ENCODE peak calls at places on chromosome 12, in five cellular contexts. One of them, this sample, is unnamed.

GRCh38 chr12:118520428-118520827 is 144.1 kb downstream of the SUDS3 start:
- DNase-seq in IMR-90: no peak
- DNase-seq in endothelial cell: no peak
- DNase-seq in fibroblast of mammary gland: no peak
- DNase-seq in astrocyte of the spinal cord: no peak
- DNase-seq in this sample: no peak

GRCh38 chr12:54385251-54385914 is 850 bp upstream of the ZNF385A start:
- DNase-seq in IMR-90: no peak
- DNase-seq in endothelial cell: no peak
- DNase-seq in fibroblast of mammary gland: no peak
- DNase-seq in astrocyte of the spinal cord: no peak
- DNase-seq in this sample: no peak

GRCh38 chr12:4450551-4451112 is 5.0 kb upstream of the FGF6 start:
- DNase-seq in IMR-90: no peak
- DNase-seq in endothelial cell: no peak
- DNase-seq in fibroblast of mammary gland: no peak
- DNase-seq in astrocyte of the spinal cord: peak
- DNase-seq in this sample: peak

GRCh38 chr12:26566186-26566585 is 266.8 kb downstream of the ITPR2 start:
- DNase-seq in IMR-90: no peak
- DNase-seq in endothelial cell: no peak
- DNase-seq in fibroblast of mammary gland: no peak
- DNase-seq in astrocyte of the spinal cord: no peak
- DNase-seq in this sample: no peak

GRCh38 chr12:49277466-49277865 is 12.6 kb downstream of the TUBA1C start:
- DNase-seq in IMR-90: no peak
- DNase-seq in endothelial cell: no peak
- DNase-seq in fibroblast of mammary gland: no peak
- DNase-seq in astrocyte of the spinal cord: no peak
- DNase-seq in this sample: no peak

GRCh38 chr12:50050410-50051280 is 6.8 kb upstream of the ASIC1 start:
- DNase-seq in IMR-90: peak
- DNase-seq in endothelial cell: peak
- DNase-seq in fibroblast of mammary gland: peak
- DNase-seq in astrocyte of the spinal cord: peak
- DNase-seq in this sample: peak

GRCh38 chr12:55700255-55701018 is 7.3 kb downstream of the ITGA7 start:
- DNase-seq in IMR-90: peak
- DNase-seq in endothelial cell: no peak
- DNase-seq in fibroblast of mammary gland: no peak
- DNase-seq in astrocyte of the spinal cord: no peak
- DNase-seq in this sample: no peak

GRCh38 chr12:49903700-49904423 is at the start of gene FAIM2:
- DNase-seq in IMR-90: peak
- DNase-seq in endothelial cell: no peak
- DNase-seq in fibroblast of mammary gland: peak
- DNase-seq in astrocyte of the spinal cord: peak
- DNase-seq in this sample: peak

GRCh38 chr12:109987615-109988014 is 8.6 kb downstream of the GIT2 start:
- DNase-seq in IMR-90: peak
- DNase-seq in endothelial cell: no peak
- DNase-seq in fibroblast of mammary gland: no peak
- DNase-seq in astrocyte of the spinal cord: no peak
- DNase-seq in this sample: no peak

GRCh38 chr12:112514926-112515642 is 96.3 kb downstream of the PTPN11 start:
- DNase-seq in IMR-90: no peak
- DNase-seq in endothelial cell: no peak
- DNase-seq in fibroblast of mammary gland: peak
- DNase-seq in astrocyte of the spinal cord: no peak
- DNase-seq in this sample: no peak

GRCh38 chr12:127538325-127538724 is 728.6 kb upstream of the TMEM132C start:
- DNase-seq in IMR-90: no peak
- DNase-seq in endothelial cell: no peak
- DNase-seq in fibroblast of mammary gland: no peak
- DNase-seq in astrocyte of the spinal cord: no peak
- DNase-seq in this sample: no peak

GRCh38 chr12:46209165-46209564 is 59.7 kb downstream of the SLC38A1 start:
- DNase-seq in IMR-90: peak
- DNase-seq in endothelial cell: no peak
- DNase-seq in fibroblast of mammary gland: peak
- DNase-seq in astrocyte of the spinal cord: peak
- DNase-seq in this sample: peak

GRCh38 chr12:45350861-45351260 is 135.0 kb downstream of the ANO6 start:
- DNase-seq in IMR-90: no peak
- DNase-seq in endothelial cell: no peak
- DNase-seq in fibroblast of mammary gland: peak
- DNase-seq in astrocyte of the spinal cord: no peak
- DNase-seq in this sample: no peak

GRCh38 chr12:225012-225411 is 11.1 kb upstream of the SLC6A12 start:
- DNase-seq in IMR-90: no peak
- DNase-seq in endothelial cell: no peak
- DNase-seq in fibroblast of mammary gland: no peak
- DNase-seq in astrocyte of the spinal cord: no peak
- DNase-seq in this sample: no peak

GRCh38 chr12:86660488-86661171 is 404.4 kb upstream of the MGAT4C start:
- DNase-seq in IMR-90: peak
- DNase-seq in endothelial cell: no peak
- DNase-seq in fibroblast of mammary gland: peak
- DNase-seq in astrocyte of the spinal cord: peak
- DNase-seq in this sample: peak

GRCh38 chr12:16669756-16670155 is 63.8 kb upstream of the LMO3 start:
- DNase-seq in IMR-90: no peak
- DNase-seq in endothelial cell: no peak
- DNase-seq in fibroblast of mammary gland: no peak
- DNase-seq in astrocyte of the spinal cord: no peak
- DNase-seq in this sample: no peak

GRCh38 chr12:108798551-108799221 is 58.7 kb downstream of the SSH1 start:
- DNase-seq in IMR-90: peak
- DNase-seq in endothelial cell: no peak
- DNase-seq in fibroblast of mammary gland: peak
- DNase-seq in astrocyte of the spinal cord: peak
- DNase-seq in this sample: peak

GRCh38 chr12:45407188-45407850 is 191.4 kb downstream of the ANO6 start:
- DNase-seq in IMR-90: peak
- DNase-seq in endothelial cell: no peak
- DNase-seq in fibroblast of mammary gland: peak
- DNase-seq in astrocyte of the spinal cord: no peak
- DNase-seq in this sample: peak

GRCh38 chr12:89064780-89065179 is 287.5 kb downstream of the DUSP6 start:
- DNase-seq in IMR-90: peak
- DNase-seq in endothelial cell: no peak
- DNase-seq in fibroblast of mammary gland: peak
- DNase-seq in astrocyte of the spinal cord: peak
- DNase-seq in this sample: no peak

GRCh38 chr12:31317471-31318397 is 8.2 kb downstream of the SINHCAF start:
- DNase-seq in IMR-90: no peak
- DNase-seq in endothelial cell: no peak
- DNase-seq in fibroblast of mammary gland: no peak
- DNase-seq in astrocyte of the spinal cord: peak
- DNase-seq in this sample: peak

GRCh38 chr12:20426191-20426590 is 57.9 kb downstream of the PDE3A start:
- DNase-seq in IMR-90: no peak
- DNase-seq in endothelial cell: no peak
- DNase-seq in fibroblast of mammary gland: peak
- DNase-seq in astrocyte of the spinal cord: no peak
- DNase-seq in this sample: no peak

GRCh38 chr12:8697476-8698131 is at the start of gene RIMKLB:
- DNase-seq in IMR-90: peak
- DNase-seq in endothelial cell: peak
- DNase-seq in fibroblast of mammary gland: peak
- DNase-seq in astrocyte of the spinal cord: peak
- DNase-seq in this sample: peak

DNA sequence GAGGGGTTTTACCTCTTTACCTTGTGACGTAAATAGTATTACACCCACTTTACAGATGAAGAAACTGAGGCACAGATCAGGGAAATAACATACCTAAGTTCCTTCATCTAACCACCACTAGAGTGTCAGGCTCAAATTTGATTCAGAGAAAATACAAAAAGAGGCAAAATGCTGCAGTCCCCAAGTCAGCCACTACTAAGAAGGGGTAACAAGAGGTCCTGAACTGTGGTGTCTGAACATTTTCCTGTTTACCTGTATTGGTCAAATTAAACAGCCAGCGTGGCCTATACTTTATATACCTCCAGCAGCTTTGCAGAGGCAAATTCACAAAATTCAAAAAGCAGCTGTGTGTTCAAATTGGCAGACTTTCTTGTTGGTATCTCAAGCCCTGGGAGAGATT is 92.0 kb downstream of the TBX5 start:
- DNase-seq in IMR-90: no peak
- DNase-seq in endothelial cell: no peak
- DNase-seq in fibroblast of mammary gland: no peak
- DNase-seq in astrocyte of the spinal cord: no peak
- DNase-seq in this sample: no peak
- TF ChIP-seq CTCF in IMR-90: no peak
- TF ChIP-seq CTCF in endothelial cell: peak
- TF ChIP-seq CTCF in fibroblast of mammary gland: no peak
- TF ChIP-seq CTCF in astrocyte of the spinal cord: no peak
- TF ChIP-seq CTCF in this sample: no peak

GRCh38 chr12:1696800-1697199 is 5.9 kb downstream of the ADIPOR2 start:
- DNase-seq in IMR-90: no peak
- DNase-seq in endothelial cell: no peak
- DNase-seq in fibroblast of mammary gland: no peak
- DNase-seq in astrocyte of the spinal cord: no peak
- DNase-seq in this sample: no peak

GRCh38 chr12:1697253-1697652 is 6.4 kb downstream of the ADIPOR2 start:
- DNase-seq in IMR-90: no peak
- DNase-seq in endothelial cell: no peak
- DNase-seq in fibroblast of mammary gland: peak
- DNase-seq in astrocyte of the spinal cord: no peak
- DNase-seq in this sample: no peak

GRCh38 chr12:1692895-1693294 is 2.0 kb downstream of the ADIPOR2 start:
- DNase-seq in IMR-90: no peak
- DNase-seq in endothelial cell: no peak
- DNase-seq in fibroblast of mammary gland: no peak
- DNase-seq in astrocyte of the spinal cord: no peak
- DNase-seq in this sample: no peak

GRCh38 chr12:1698638-1699214 is 7.9 kb downstream of the ADIPOR2 start:
- DNase-seq in IMR-90: no peak
- DNase-seq in endothelial cell: no peak
- DNase-seq in fibroblast of mammary gland: no peak
- DNase-seq in astrocyte of the spinal cord: no peak
- DNase-seq in this sample: no peak

DNA sequence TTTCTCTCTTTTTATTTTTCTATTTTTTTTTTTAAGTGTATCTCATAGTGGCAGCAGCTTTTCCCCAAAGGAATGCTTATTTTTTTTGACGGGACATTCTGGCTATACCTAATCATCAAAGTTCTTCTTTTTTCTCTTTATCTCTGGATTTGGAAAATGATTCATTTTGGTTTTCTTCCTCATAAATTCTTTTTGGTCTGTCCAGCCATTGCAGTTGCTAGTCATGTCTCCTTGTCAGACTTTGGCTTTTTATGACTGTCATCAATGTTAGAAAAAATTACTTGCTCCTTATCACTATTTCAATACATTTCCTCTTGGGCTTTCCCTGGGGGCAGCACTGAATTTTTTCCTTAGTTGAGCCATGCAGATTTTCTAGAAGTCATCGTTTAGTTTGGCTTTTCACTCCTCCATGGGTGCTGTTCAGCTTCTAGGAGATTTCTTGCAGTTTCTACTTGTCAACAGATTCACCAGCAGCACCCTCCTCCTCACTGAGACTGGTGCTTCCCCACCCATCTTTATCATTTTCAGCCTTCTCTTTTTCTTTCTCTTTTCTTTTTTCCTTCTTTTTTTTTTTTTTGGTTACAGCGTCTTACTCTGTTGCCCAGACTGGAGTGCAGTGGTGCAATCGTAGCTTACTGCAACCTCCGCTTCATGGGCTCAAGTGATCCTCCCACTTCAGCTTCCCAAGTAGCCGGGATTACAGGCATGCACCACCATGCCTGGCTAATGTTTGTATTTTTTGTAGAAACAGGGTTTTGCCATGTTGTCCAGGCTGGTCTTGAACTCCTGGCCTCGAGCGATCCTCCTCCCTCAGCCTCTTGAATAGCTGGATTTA is 5.2 kb downstream of the ADIPOR2 start:
- DNase-seq in IMR-90: no peak
- DNase-seq in endothelial cell: no peak
- DNase-seq in fibroblast of mammary gland: no peak
- DNase-seq in astrocyte of the spinal cord: no peak
- DNase-seq in this sample: no peak
- TF ChIP-seq CTCF in IMR-90: no peak
- TF ChIP-seq CTCF in endothelial cell: no peak
- TF ChIP-seq CTCF in fibroblast of mammary gland: no peak
- TF ChIP-seq CTCF in astrocyte of the spinal cord: no peak
- TF ChIP-seq CTCF in this sample: no peak

GRCh38 chr12:39095636-39096330 is 190.4 kb upstream of the CPNE8 start:
- DNase-seq in IMR-90: no peak
- DNase-seq in endothelial cell: no peak
- DNase-seq in fibroblast of mammary gland: no peak
- DNase-seq in astrocyte of the spinal cord: no peak
- DNase-seq in this sample: no peak
- TF ChIP-seq CTCF in IMR-90: no peak
- TF ChIP-seq CTCF in endothelial cell: no peak
- TF ChIP-seq CTCF in fibroblast of mammary gland: no peak
- TF ChIP-seq CTCF in astrocyte of the spinal cord: no peak
- TF ChIP-seq CTCF in this sample: no peak

DNA sequence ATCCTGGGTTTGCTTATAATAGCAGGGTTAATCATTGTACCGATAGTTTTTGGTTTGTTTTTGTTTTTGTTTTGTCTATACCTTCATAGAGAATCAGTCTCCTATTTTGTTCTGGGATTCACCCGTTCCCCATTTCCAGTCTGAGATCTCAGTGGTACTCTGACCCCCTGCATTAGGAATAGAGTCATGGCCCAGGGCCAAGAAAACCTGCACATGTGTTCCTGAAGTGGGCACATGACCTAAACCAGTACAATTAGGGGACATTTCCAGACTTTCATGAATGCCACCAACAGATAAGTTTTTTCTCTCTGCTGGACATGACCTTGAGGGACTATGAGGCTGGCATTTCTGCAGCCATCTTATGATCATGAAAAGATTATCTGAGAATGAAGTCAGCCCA is 52.5 kb downstream of the MRPL42 start:
- DNase-seq in IMR-90: no peak
- DNase-seq in endothelial cell: no peak
- DNase-seq in fibroblast of mammary gland: no peak
- DNase-seq in astrocyte of the spinal cord: no peak
- DNase-seq in this sample: no peak
- TF ChIP-seq CTCF in IMR-90: no peak
- TF ChIP-seq CTCF in endothelial cell: no peak
- TF ChIP-seq CTCF in fibroblast of mammary gland: no peak
- TF ChIP-seq CTCF in astrocyte of the spinal cord: no peak
- TF ChIP-seq CTCF in this sample: no peak

GRCh38 chr12:5451251-5451650 is 19.3 kb downstream of the NTF3 start:
- DNase-seq in IMR-90: peak
- DNase-seq in endothelial cell: no peak
- DNase-seq in fibroblast of mammary gland: no peak
- DNase-seq in astrocyte of the spinal cord: no peak
- DNase-seq in this sample: peak
- TF ChIP-seq CTCF in IMR-90: no peak
- TF ChIP-seq CTCF in endothelial cell: no peak
- TF ChIP-seq CTCF in fibroblast of mammary gland: no peak
- TF ChIP-seq CTCF in astrocyte of the spinal cord: no peak
- TF ChIP-seq CTCF in this sample: no peak